ENCODE peak calls at places on chromosomes 7 and 10, in ten cellular contexts. One of them, this sample, is unnamed.
A peak's percentile ranks its signal among the peaks of the same experiment; 100 is the strongest.

GRCh38 chr10:61319550-61320256 is 133.5 kb downstream of the TMEM26 start:
- DNase-seq in pancreas: no peak
- DNase-seq in right atrium auricular region: no peak
- DNase-seq in colonic mucosa: no peak
- DNase-seq in sigmoid colon: no peak
- DNase-seq in CD8-positive, alpha-beta T cell: no peak
- DNase-seq in H1: no peak
- DNase-seq in tibial nerve: no peak
- DNase-seq in testis: no peak
- DNase-seq in lower lobe of right lung: no peak
- DNase-seq in this sample: peak; percentile 64

GRCh38 chr10:29861811-29862505 is 197.4 kb downstream of the JCAD start:
- DNase-seq in colonic mucosa: no peak
- DNase-seq in tibial nerve: no peak
- DNase-seq in testis: no peak
- DNase-seq in H1: no peak
- DNase-seq in right atrium auricular region: no peak
- DNase-seq in lower lobe of right lung: no peak
- DNase-seq in sigmoid colon: no peak
- DNase-seq in CD8-positive, alpha-beta T cell: no peak
- DNase-seq in pancreas: no peak
- DNase-seq in this sample: no peak

GRCh38 chr7:156942708-156943090 is 6.8 kb upstream of the NOM1 start:
- DNase-seq in H1: peak; percentile 54
- DNase-seq in testis: no peak
- DNase-seq in colonic mucosa: no peak
- DNase-seq in lower lobe of right lung: no peak
- DNase-seq in tibial nerve: no peak
- DNase-seq in CD8-positive, alpha-beta T cell: no peak
- DNase-seq in pancreas: peak; percentile 69
- DNase-seq in right atrium auricular region: no peak
- DNase-seq in sigmoid colon: no peak
- DNase-seq in this sample: no peak

GRCh38 chr7:134669388-134669787 is 22.7 kb downstream of the BPGM start:
- DNase-seq in H1: no peak
- DNase-seq in tibial nerve: no peak
- DNase-seq in pancreas: no peak
- DNase-seq in colonic mucosa: no peak
- DNase-seq in testis: no peak
- DNase-seq in lower lobe of right lung: no peak
- DNase-seq in right atrium auricular region: no peak
- DNase-seq in sigmoid colon: no peak
- DNase-seq in CD8-positive, alpha-beta T cell: no peak
- DNase-seq in this sample: no peak

GRCh38 chr10:30396282-30396681 is 37.7 kb upstream of the MAP3K8 start:
- DNase-seq in CD8-positive, alpha-beta T cell: no peak
- DNase-seq in right atrium auricular region: no peak
- DNase-seq in sigmoid colon: no peak
- DNase-seq in lower lobe of right lung: no peak
- DNase-seq in testis: no peak
- DNase-seq in pancreas: no peak
- DNase-seq in tibial nerve: no peak
- DNase-seq in H1: no peak
- DNase-seq in colonic mucosa: no peak
- DNase-seq in this sample: no peak

GRCh38 chr10:110901954-110902819 is 16.8 kb downstream of the BBIP1 start:
- DNase-seq in right atrium auricular region: no peak
- DNase-seq in tibial nerve: no peak
- DNase-seq in pancreas: no peak
- DNase-seq in colonic mucosa: no peak
- DNase-seq in testis: no peak
- DNase-seq in lower lobe of right lung: no peak
- DNase-seq in CD8-positive, alpha-beta T cell: no peak
- DNase-seq in sigmoid colon: peak; percentile 68
- DNase-seq in H1: no peak
- DNase-seq in this sample: peak; percentile 78

GRCh38 chr7:4202154-4202553 is 479.9 kb upstream of the FOXK1 start:
- DNase-seq in colonic mucosa: no peak
- DNase-seq in CD8-positive, alpha-beta T cell: no peak
- DNase-seq in right atrium auricular region: no peak
- DNase-seq in testis: no peak
- DNase-seq in lower lobe of right lung: peak; percentile 22
- DNase-seq in sigmoid colon: no peak
- DNase-seq in H1: no peak
- DNase-seq in pancreas: peak; percentile 32
- DNase-seq in tibial nerve: no peak
- DNase-seq in this sample: no peak

GRCh38 chr7:18975276-18975675 is 142.2 kb downstream of the TWIST1 start:
- DNase-seq in right atrium auricular region: no peak
- DNase-seq in lower lobe of right lung: no peak
- DNase-seq in H1: no peak
- DNase-seq in pancreas: no peak
- DNase-seq in sigmoid colon: no peak
- DNase-seq in tibial nerve: no peak
- DNase-seq in colonic mucosa: no peak
- DNase-seq in testis: no peak
- DNase-seq in CD8-positive, alpha-beta T cell: no peak
- DNase-seq in this sample: no peak

GRCh38 chr7:122515404-122515803 is 183.5 kb downstream of the RNF133 start:
- DNase-seq in right atrium auricular region: no peak
- DNase-seq in sigmoid colon: no peak
- DNase-seq in colonic mucosa: no peak
- DNase-seq in CD8-positive, alpha-beta T cell: no peak
- DNase-seq in H1: no peak
- DNase-seq in testis: no peak
- DNase-seq in lower lobe of right lung: no peak
- DNase-seq in tibial nerve: no peak
- DNase-seq in pancreas: no peak
- DNase-seq in this sample: no peak

GRCh38 chr7:134474902-134475301 is 16.0 kb upstream of the AKR1B1 start:
- DNase-seq in right atrium auricular region: no peak
- DNase-seq in sigmoid colon: no peak
- DNase-seq in colonic mucosa: no peak
- DNase-seq in testis: no peak
- DNase-seq in pancreas: no peak
- DNase-seq in lower lobe of right lung: no peak
- DNase-seq in H1: no peak
- DNase-seq in tibial nerve: no peak
- DNase-seq in CD8-positive, alpha-beta T cell: no peak
- DNase-seq in this sample: no peak

GRCh38 chr10:4191354-4191753 is 406.3 kb upstream of the KLF6 start:
- DNase-seq in pancreas: no peak
- DNase-seq in lower lobe of right lung: no peak
- DNase-seq in H1: no peak
- DNase-seq in colonic mucosa: no peak
- DNase-seq in right atrium auricular region: no peak
- DNase-seq in testis: no peak
- DNase-seq in sigmoid colon: no peak
- DNase-seq in tibial nerve: no peak
- DNase-seq in CD8-positive, alpha-beta T cell: no peak
- DNase-seq in this sample: peak; percentile 98

GRCh38 chr10:12538596-12538995 is 189.2 kb downstream of the CAMK1D start:
- DNase-seq in H1: peak; percentile 26
- DNase-seq in right atrium auricular region: no peak
- DNase-seq in colonic mucosa: no peak
- DNase-seq in testis: no peak
- DNase-seq in sigmoid colon: no peak
- DNase-seq in tibial nerve: no peak
- DNase-seq in pancreas: no peak
- DNase-seq in CD8-positive, alpha-beta T cell: no peak
- DNase-seq in lower lobe of right lung: no peak
- DNase-seq in this sample: no peak

GRCh38 chr10:77531441-77532001 is 106.1 kb downstream of the KCNMA1 start:
- DNase-seq in pancreas: no peak
- DNase-seq in sigmoid colon: peak; percentile 82
- DNase-seq in lower lobe of right lung: peak; percentile 60
- DNase-seq in right atrium auricular region: peak; percentile 68
- DNase-seq in H1: no peak
- DNase-seq in tibial nerve: no peak
- DNase-seq in testis: no peak
- DNase-seq in colonic mucosa: no peak
- DNase-seq in CD8-positive, alpha-beta T cell: no peak
- DNase-seq in this sample: peak; percentile 73

GRCh38 chr7:102234131-102234530 is 52.5 kb upstream of the SH2B2 start:
- DNase-seq in pancreas: peak; percentile 43
- DNase-seq in colonic mucosa: no peak
- DNase-seq in CD8-positive, alpha-beta T cell: no peak
- DNase-seq in right atrium auricular region: no peak
- DNase-seq in sigmoid colon: no peak
- DNase-seq in tibial nerve: no peak
- DNase-seq in H1: no peak
- DNase-seq in testis: no peak
- DNase-seq in lower lobe of right lung: no peak
- DNase-seq in this sample: no peak

GRCh38 chr7:102236592-102237287 is 49.9 kb upstream of the SH2B2 start:
- DNase-seq in H1: peak; percentile 86
- DNase-seq in lower lobe of right lung: no peak
- DNase-seq in tibial nerve: peak; percentile 41
- DNase-seq in testis: peak; percentile 78
- DNase-seq in colonic mucosa: peak; percentile 70
- DNase-seq in CD8-positive, alpha-beta T cell: peak; percentile 9
- DNase-seq in sigmoid colon: peak; percentile 75
- DNase-seq in right atrium auricular region: peak; percentile 73
- DNase-seq in pancreas: peak; percentile 81
- DNase-seq in this sample: peak; percentile 23

GRCh38 chr7:102239206-102239820 is 47.4 kb upstream of the SH2B2 start:
- DNase-seq in tibial nerve: no peak
- DNase-seq in lower lobe of right lung: no peak
- DNase-seq in testis: no peak
- DNase-seq in H1: no peak
- DNase-seq in CD8-positive, alpha-beta T cell: no peak
- DNase-seq in sigmoid colon: no peak
- DNase-seq in pancreas: no peak
- DNase-seq in right atrium auricular region: no peak
- DNase-seq in colonic mucosa: no peak
- DNase-seq in this sample: no peak

GRCh38 chr7:102234801-102235550 is 51.7 kb upstream of the SH2B2 start:
- DNase-seq in H1: no peak
- DNase-seq in CD8-positive, alpha-beta T cell: no peak
- DNase-seq in sigmoid colon: no peak
- DNase-seq in tibial nerve: no peak
- DNase-seq in colonic mucosa: no peak
- DNase-seq in pancreas: peak; percentile 61
- DNase-seq in right atrium auricular region: no peak
- DNase-seq in lower lobe of right lung: no peak
- DNase-seq in testis: no peak
- DNase-seq in this sample: no peak

GRCh38 chr7:102236102-102236501 is 50.6 kb upstream of the SH2B2 start:
- DNase-seq in pancreas: peak; percentile 52
- DNase-seq in lower lobe of right lung: no peak
- DNase-seq in H1: no peak
- DNase-seq in colonic mucosa: no peak
- DNase-seq in sigmoid colon: no peak
- DNase-seq in right atrium auricular region: no peak
- DNase-seq in tibial nerve: no peak
- DNase-seq in CD8-positive, alpha-beta T cell: no peak
- DNase-seq in testis: no peak
- DNase-seq in this sample: no peak
- H3K27me3 ChIP-seq in pancreas: no peaks in the 10 kb centered on the region
- H3K27me3 ChIP-seq in lower lobe of right lung: no peaks in the 10 kb centered on the region
- H3K27me3 ChIP-seq in H1: no peaks in the 10 kb centered on the region
- H3K27me3 ChIP-seq in colonic mucosa: no peaks in the 10 kb centered on the region
- H3K27me3 ChIP-seq in sigmoid colon: no peaks in the 10 kb centered on the region
- H3K27me3 ChIP-seq in right atrium auricular region: no peaks in the 10 kb centered on the region
- H3K27me3 ChIP-seq in tibial nerve: no peaks in the 10 kb centered on the region
- H3K27me3 ChIP-seq in CD8-positive, alpha-beta T cell: no peaks in the 10 kb centered on the region
- H3K27me3 ChIP-seq in testis: no peaks in the 10 kb centered on the region
- H3K27me3 ChIP-seq in this sample: no peaks in the 10 kb centered on the region

GRCh38 chr7:139321071-139321745 is 19.9 kb upstream of the FMC1 start:
- DNase-seq in H1: peak; percentile 44
- DNase-seq in colonic mucosa: no peak
- DNase-seq in testis: no peak
- DNase-seq in right atrium auricular region: no peak
- DNase-seq in pancreas: no peak
- DNase-seq in sigmoid colon: no peak
- DNase-seq in tibial nerve: no peak
- DNase-seq in lower lobe of right lung: no peak
- DNase-seq in CD8-positive, alpha-beta T cell: no peak
- DNase-seq in this sample: peak; percentile 22
- TF ChIP-seq CTCF in H1: no peak
- TF ChIP-seq CTCF in colonic mucosa: peak; percentile 21
- TF ChIP-seq CTCF in testis: no peak
- TF ChIP-seq CTCF in right atrium auricular region: no peak
- TF ChIP-seq CTCF in pancreas: no peak
- TF ChIP-seq CTCF in sigmoid colon: no peak
- TF ChIP-seq CTCF in tibial nerve: no peak
- TF ChIP-seq CTCF in lower lobe of right lung: no peak
- TF ChIP-seq CTCF in CD8-positive, alpha-beta T cell: no peak
- TF ChIP-seq CTCF in this sample: peak; percentile 64

GRCh38 chr10:103854687-103855423 is 521 bp downstream of the SH3PXD2A start:
- DNase-seq in H1: peak; percentile 76
- DNase-seq in testis: peak; percentile 39
- DNase-seq in pancreas: peak; percentile 79
- DNase-seq in lower lobe of right lung: no peak
- DNase-seq in tibial nerve: no peak
- DNase-seq in CD8-positive, alpha-beta T cell: no peak
- DNase-seq in sigmoid colon: peak; percentile 78
- DNase-seq in right atrium auricular region: no peak
- DNase-seq in colonic mucosa: peak; percentile 67
- DNase-seq in this sample: no peak

GRCh38 chr10:103852189-103852711 is 3.1 kb downstream of the SH3PXD2A start:
- DNase-seq in sigmoid colon: peak; percentile 83
- DNase-seq in H1: no peak
- DNase-seq in tibial nerve: no peak
- DNase-seq in testis: peak; percentile 48
- DNase-seq in CD8-positive, alpha-beta T cell: no peak
- DNase-seq in right atrium auricular region: no peak
- DNase-seq in pancreas: no peak
- DNase-seq in colonic mucosa: peak; percentile 64
- DNase-seq in lower lobe of right lung: no peak
- DNase-seq in this sample: no peak

GRCh38 chr10:103852856-103853255 is 2.5 kb downstream of the SH3PXD2A start:
- DNase-seq in right atrium auricular region: no peak
- DNase-seq in sigmoid colon: peak; percentile 81
- DNase-seq in H1: no peak
- DNase-seq in lower lobe of right lung: no peak
- DNase-seq in CD8-positive, alpha-beta T cell: no peak
- DNase-seq in testis: no peak
- DNase-seq in colonic mucosa: peak; percentile 36
- DNase-seq in tibial nerve: no peak
- DNase-seq in pancreas: no peak
- DNase-seq in this sample: no peak

GRCh38 chr10:103854265-103854686 is 1.1 kb downstream of the SH3PXD2A start:
- DNase-seq in right atrium auricular region: no peak
- DNase-seq in testis: peak; percentile 28
- DNase-seq in CD8-positive, alpha-beta T cell: no peak
- DNase-seq in tibial nerve: no peak
- DNase-seq in sigmoid colon: no peak
- DNase-seq in pancreas: no peak
- DNase-seq in lower lobe of right lung: no peak
- DNase-seq in colonic mucosa: no peak
- DNase-seq in H1: peak; percentile 64
- DNase-seq in this sample: no peak

GRCh38 chr10:103853428-103854264 is 1.7 kb downstream of the SH3PXD2A start:
- DNase-seq in right atrium auricular region: no peak
- DNase-seq in CD8-positive, alpha-beta T cell: no peak
- DNase-seq in colonic mucosa: peak; percentile 48
- DNase-seq in lower lobe of right lung: no peak
- DNase-seq in tibial nerve: no peak
- DNase-seq in testis: no peak
- DNase-seq in pancreas: no peak
- DNase-seq in sigmoid colon: peak; percentile 67
- DNase-seq in H1: no peak
- DNase-seq in this sample: no peak
- H3K4me1 ChIP-seq in right atrium auricular region: no peaks in the 10 kb centered on the region
- H3K4me1 ChIP-seq in CD8-positive, alpha-beta T cell: peaks cover 11% of the 10 kb centered on the region
- H3K4me1 ChIP-seq in colonic mucosa: peaks cover 43% of the 10 kb centered on the region
- H3K4me1 ChIP-seq in lower lobe of right lung: peaks cover 71% of the 10 kb centered on the region
- H3K4me1 ChIP-seq in tibial nerve: peaks cover 79% of the 10 kb centered on the region
- H3K4me1 ChIP-seq in testis: peaks cover 43% of the 10 kb centered on the region
- H3K4me1 ChIP-seq in pancreas: no peaks in the 10 kb centered on the region
- H3K4me1 ChIP-seq in sigmoid colon: peaks cover 64% of the 10 kb centered on the region
- H3K4me1 ChIP-seq in H1: peaks cover 5% of the 10 kb centered on the region
- H3K4me1 ChIP-seq in this sample: peaks cover 32% of the 10 kb centered on the region

GRCh38 chr10:22622242-22622806 is 92.1 kb downstream of the PIP4K2A start:
- DNase-seq in lower lobe of right lung: no peak
- DNase-seq in right atrium auricular region: no peak
- DNase-seq in colonic mucosa: no peak
- DNase-seq in H1: no peak
- DNase-seq in sigmoid colon: no peak
- DNase-seq in testis: no peak
- DNase-seq in tibial nerve: no peak
- DNase-seq in CD8-positive, alpha-beta T cell: no peak
- DNase-seq in pancreas: no peak
- DNase-seq in this sample: no peak
- H3K27me3 ChIP-seq in lower lobe of right lung: no peaks in the 10 kb centered on the region
- H3K27me3 ChIP-seq in right atrium auricular region: no peaks in the 10 kb centered on the region
- H3K27me3 ChIP-seq in colonic mucosa: no peaks in the 10 kb centered on the region
- H3K27me3 ChIP-seq in H1: no peaks in the 10 kb centered on the region
- H3K27me3 ChIP-seq in sigmoid colon: no peaks in the 10 kb centered on the region
- H3K27me3 ChIP-seq in testis: no peaks in the 10 kb centered on the region
- H3K27me3 ChIP-seq in tibial nerve: no peaks in the 10 kb centered on the region
- H3K27me3 ChIP-seq in CD8-positive, alpha-beta T cell: no peaks in the 10 kb centered on the region
- H3K27me3 ChIP-seq in pancreas: no peaks in the 10 kb centered on the region
- H3K27me3 ChIP-seq in this sample: no peaks in the 10 kb centered on the region